ENCODE peak calls at places on chromosome 22, in five cellular contexts. R is right lobe of liver, H is breast epithelium, U is spleen, T is PC-3. Q is an unnamed sample.

GRCh38 chr22:27224485-27225364 is 567.3 kb downstream of the MIAT start:
- DNase-seq in R (no peak), H (no peak), U (no peak), T (no peak), Q (no peak)

GRCh38 chr22:38218661-38219331 is 17.0 kb downstream of the MAFF start:
- DNase-seq in R (peak; percentile 91), H (peak; percentile 91), U (no peak), T (peak; percentile 88), Q (peak; percentile 81)

GRCh38 chr22:26658161-26658560 is 773 bp downstream of the MIAT start:
- DNase-seq in R (no peak), H (no peak), U (no peak), T (no peak), Q (no peak)

GRCh38 chr22:35191412-35191811 is 65.9 kb upstream of the HMGXB4 start:
- DNase-seq in R (no peak), H (no peak), U (no peak), T (peak; percentile 78), Q (no peak)

GRCh38 chr22:42062506-42063190 is 8.0 kb downstream of the NAGA start:
- DNase-seq in R (no peak), H (no peak), U (peak; percentile 36), T (no peak), Q (no peak)

GRCh38 chr22:27241430-27242110 is 560.0 kb downstream of the MN1 start:
- DNase-seq in R (peak; percentile 38), H (no peak), U (peak; percentile 83), T (no peak), Q (no peak)

GRCh38 chr22:37525073-37525745 is 6.0 kb upstream of the CARD10 start:
- DNase-seq in R (no peak), H (peak; percentile 55), U (no peak), T (peak; percentile 84), Q (no peak)

GRCh38 chr22:38953577-38954413 is 3.6 kb upstream of the APOBEC3A start:
- DNase-seq in R (no peak), H (peak; percentile 17), U (peak; percentile 80), T (peak; percentile 6), Q (peak; percentile 38)

GRCh38 chr22:42269407-42270177 is 861 bp downstream of the TCF20 start:
- DNase-seq in R (peak; percentile 86), H (peak; percentile 59), U (peak; percentile 94), T (peak; percentile 61), Q (peak; percentile 88)

GRCh38 chr22:27138471-27138870 is 481.1 kb downstream of the MIAT start:
- DNase-seq in R (no peak), H (no peak), U (no peak), T (no peak), Q (no peak)

GRCh38 chr22:26662160-26662559 is 4.8 kb downstream of the MIAT start:
- DNase-seq in R (no peak), H (no peak), U (no peak), T (no peak), Q (no peak)

GRCh38 chr22:33922268-33922667 is 2.0 kb upstream of the LARGE1 start:
- DNase-seq in R (peak; percentile 51), H (peak; percentile 22), U (peak; percentile 78), T (no peak), Q (peak; percentile 60)

GRCh38 chr22:33579448-33580093 is 340.7 kb downstream of the LARGE1 start:
- DNase-seq in R (peak; percentile 31), H (no peak), U (no peak), T (peak; percentile 40), Q (peak; percentile 52)

GRCh38 chr22:19811211-19811621 is 43.5 kb downstream of the GNB1L start:
- DNase-seq in R (peak; percentile 10), H (no peak), U (peak; percentile 59), T (no peak), Q (no peak)

GRCh38 chr22:33896801-33897620 is 23.3 kb downstream of the LARGE1 start:
- DNase-seq in R (no peak), H (no peak), U (no peak), T (no peak), Q (no peak)

GRCh38 chr22:37636186-37636948 is 3.1 kb upstream of the SH3BP1 start:
- DNase-seq in R (no peak), H (no peak), U (peak; percentile 85), T (no peak), Q (peak; percentile 80)

GRCh38 chr22:26045855-26046254 is 123.4 kb upstream of the SEZ6L start:
- DNase-seq in R (no peak), H (no peak), U (no peak), T (no peak), Q (no peak)

GRCh38 chr22:26848244-26848920 is 191.0 kb downstream of the MIAT start:
- DNase-seq in R (no peak), H (no peak), U (no peak), T (no peak), Q (no peak)

GRCh38 chr22:36963302-36963701 is 49.9 kb downstream of the CSF2RB start:
- DNase-seq in R (no peak), H (no peak), U (no peak), T (no peak), Q (no peak)

GRCh38 chr22:27718186-27719032 is 83.1 kb downstream of the MN1 start:
- DNase-seq in R (peak; percentile 34), H (peak; percentile 39), U (peak; percentile 58), T (peak; percentile 87), Q (peak; percentile 49)

GRCh38 chr22:19052941-19053551 is 69.2 kb downstream of the DGCR2 start:
- DNase-seq in R (no peak), H (no peak), U (peak; percentile 31), T (no peak), Q (no peak)

GRCh38 chr22:36365020-36365411 is 22.8 kb downstream of the MYH9 start:
- DNase-seq in R (peak; percentile 72), H (no peak), U (no peak), T (peak; percentile 89), Q (peak; percentile 79)

GRCh38 chr22:24688294-24688693 is 85.3 kb downstream of the GGT1 start:
- DNase-seq in R (no peak), H (no peak), U (no peak), T (no peak), Q (no peak)

GRCh38 chr22:20994902-20995241 is 7.0 kb downstream of the THAP7 start:
- DNase-seq in R (no peak), H (no peak), U (no peak), T (no peak), Q (no peak)

GRCh38 chr22:27512283-27512761 is 289.2 kb downstream of the MN1 start:
- DNase-seq in R (no peak), H (peak; percentile 20), U (no peak), T (peak; percentile 71), Q (peak; percentile 57)

GRCh38 chr22:44085743-44086741 is 61.9 kb downstream of the PARVB start:
- DNase-seq in R (peak; percentile 50), H (no peak), U (no peak), T (peak; percentile 90), Q (peak; percentile 71)

GRCh38 chr22:21819183-21819770 is 48.2 kb downstream of the MAPK1 start:
- DNase-seq in R (no peak), H (no peak), U (no peak), T (no peak), Q (no peak)

GRCh38 chr22:17234144-17234623 is 14.9 kb upstream of the ADA2 start:
- DNase-seq in R (no peak), H (no peak), U (peak; percentile 53), T (no peak), Q (no peak)
- TF ChIP-seq CTCF in R (no peak), H (no peak), U (no peak), T (no peak), Q (no peak)

GRCh38 chr22:40594346-40594745 is 42.2 kb downstream of the MRTFA start:
- DNase-seq in R (no peak), H (no peak), U (no peak), T (no peak), Q (no peak)
- H3K4me1 ChIP-seq in R (no peaks in the 10 kb centered on the region), H (no peaks in the 10 kb centered on the region), U (peaks cover 19% of the 10 kb centered on the region), T (peaks cover 39% of the 10 kb centered on the region), Q (peaks cover 17% of the 10 kb centered on the region)

GRCh38 chr22:31752096-31752847 is 1.5 kb upstream of the DEPDC5 start:
- DNase-seq in R (no peak), H (no peak), U (no peak), T (no peak), Q (no peak)

GRCh38 chr22:31748490-31748889 is 1.4 kb downstream of the PRR14L start:
- DNase-seq in R (no peak), H (no peak), U (no peak), T (peak; percentile 2), Q (no peak)

GRCh38 chr22:31753005-31753633 is 700 bp upstream of the DEPDC5 start:
- DNase-seq in R (peak; percentile 37), H (peak; percentile 26), U (peak; percentile 89), T (peak; percentile 5), Q (peak; percentile 55)

GRCh38 chr22:31749636-31750364 is at the start of gene PRR14L:
- DNase-seq in R (peak; percentile 99), H (peak; percentile 97), U (peak; percentile 100), T (peak; percentile 90), Q (peak; percentile 99)

GRCh38 chr22:31750365-31751284 is 693 bp upstream of the PRR14L start:
- DNase-seq in R (no peak), H (no peak), U (no peak), T (no peak), Q (no peak)
- TF ChIP-seq CTCF in R (no peak), H (no peak), U (no peak), T (no peak), Q (no peak)

DNA sequence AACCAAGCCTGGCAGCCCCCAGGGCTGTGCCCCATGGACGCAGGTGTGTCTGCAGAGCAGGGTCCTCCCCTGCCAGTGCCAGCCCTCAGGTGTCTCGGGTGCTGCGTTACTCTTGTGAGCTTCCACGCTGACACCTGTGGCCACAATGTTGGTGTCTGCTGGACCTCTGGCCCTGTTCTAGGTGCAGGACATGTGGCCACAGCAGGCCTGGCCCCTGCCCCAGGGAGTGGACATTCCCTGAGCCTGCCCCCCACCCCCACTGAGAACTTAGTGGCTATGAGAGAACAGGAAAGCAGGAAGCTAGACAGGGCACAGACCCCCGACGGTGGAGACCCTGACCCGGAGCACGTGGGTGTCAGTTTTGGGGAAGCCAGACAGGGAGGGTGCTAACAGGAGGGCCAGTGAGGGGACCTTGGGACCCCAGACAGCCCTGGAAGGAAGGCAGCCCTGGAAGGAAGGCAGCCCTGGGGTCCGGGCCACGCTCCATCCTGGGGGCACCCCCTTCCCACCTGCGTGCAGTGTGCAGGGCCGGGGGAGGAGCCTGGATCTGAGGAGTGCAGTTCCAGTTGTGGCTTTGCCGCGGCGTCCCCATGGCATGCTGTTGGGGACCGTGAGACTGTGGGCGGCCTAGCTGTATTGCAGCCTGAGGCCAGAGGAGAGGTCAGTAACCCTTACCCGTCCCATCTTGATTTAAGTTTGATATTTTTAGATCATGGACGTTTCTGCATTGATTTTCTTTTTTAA is 43.9 kb upstream of the PPARA start:
- DNase-seq in R (no peak), H (no peak), U (no peak), T (no peak), Q (no peak)
- H3K4me1 ChIP-seq in R (peaks cover 5% of the 10 kb centered on the region), H (peaks cover 74% of the 10 kb centered on the region), U (peaks cover 82% of the 10 kb centered on the region), T (no peaks in the 10 kb centered on the region), Q (peaks cover 50% of the 10 kb centered on the region)

GRCh38 chr22:49063040-49063329 is 764.7 kb downstream of the BRD1 start:
- DNase-seq in R (no peak), H (no peak), U (no peak), T (no peak), Q (no peak)
- TF ChIP-seq CTCF in R (no peak), H (no peak), U (no peak), T (no peak), Q (no peak)

GRCh38 chr22:23604939-23605712 is 25.0 kb upstream of the IGLL1 start:
- DNase-seq in R (no peak), H (no peak), U (no peak), T (no peak), Q (no peak)
- H3K4me1 ChIP-seq in R (no peaks in the 10 kb centered on the region), H (no peaks in the 10 kb centered on the region), U (no peaks in the 10 kb centered on the region), T (no peaks in the 10 kb centered on the region), Q (no peaks in the 10 kb centered on the region)

Q was measured in mucosa of descending colon.